ENCODE peak calls at places on chromosomes 1 and 21, in ten cellular contexts. X is kidney; M is NAMALWA; Y is Right ventricle myocardium superior; O is spleen; E is hippocampal formation; Z is MCF 10A; D is caudate nucleus; J is stimulated activated naive B cell treated with anti-CD40 and anti-IgM and Interleukin-4, amounts not matched to agents 10 μg/mL and 1 μg/mL and 100 μg/mL, for 72 hours; G is tibial nerve. H is an unnamed sample.
A peak's percentile ranks its signal among the peaks of the same experiment; 100 is the strongest.

GRCh38 chr21:36104306-36105300 is 30.3 kb upstream of the CBR3 start:
- DNase-seq in X (peak; percentile 86), M (no peak), Y (peak; percentile 60), O (peak; percentile 79), E (peak; percentile 59), Z (peak; percentile 40), D (peak; percentile 48), J (peak; percentile 26), G (peak; percentile 33), H (peak; percentile 21)

GRCh38 chr1:234871710-234872262 is 256.9 kb downstream of the TOMM20 start:
- DNase-seq in X (no peak), M (no peak), Y (no peak), O (no peak), E (no peak), Z (no peak), D (no peak), J (no peak), G (no peak), H (no peak)

GRCh38 chr1:8347635-8348034 is 29.7 kb downstream of the SLC45A1 start:
- DNase-seq in X (no peak), M (no peak), Y (no peak), O (no peak), E (no peak), Z (peak; percentile 58), D (no peak), J (no peak), G (no peak), H (no peak)

GRCh38 chr1:51482881-51483280 is 36.2 kb downstream of the EPS15 start:
- DNase-seq in X (no peak), M (no peak), Y (no peak), O (no peak), E (no peak), Z (no peak), D (no peak), J (no peak), G (no peak), H (no peak)

GRCh38 chr1:171935664-171936063 is 94.4 kb downstream of the DNM3 start:
- DNase-seq in X (no peak), M (no peak), Y (no peak), O (no peak), E (no peak), Z (no peak), D (no peak), J (no peak), G (no peak), H (no peak)

GRCh38 chr1:201517631-201518030 is 10.7 kb upstream of the CSRP1 start:
- DNase-seq in X (no peak), M (no peak), Y (no peak), O (no peak), E (no peak), Z (no peak), D (no peak), J (no peak), G (no peak), H (no peak)

GRCh38 chr1:64309468-64309867 is 106.0 kb downstream of the UBE2U start:
- DNase-seq in X (no peak), M (no peak), Y (no peak), O (no peak), E (peak; percentile 66), Z (no peak), D (peak; percentile 26), J (no peak), G (no peak), H (peak; percentile 9)

GRCh38 chr1:54167422-54168139 is 14.8 kb upstream of the CDCP2 start:
- DNase-seq in X (peak; percentile 51), M (no peak), Y (no peak), O (peak; percentile 54), E (no peak), Z (peak; percentile 80), D (no peak), J (no peak), G (no peak), H (no peak)

GRCh38 chr1:115282825-115283224 is 55.2 kb downstream of the NGF start:
- DNase-seq in X (peak; percentile 94), M (no peak), Y (peak; percentile 89), O (no peak), E (no peak), Z (no peak), D (no peak), J (no peak), G (peak; percentile 74), H (peak; percentile 1)

GRCh38 chr1:16967095-16967567 is 13.3 kb downstream of the MFAP2 start:
- DNase-seq in X (no peak), M (no peak), Y (peak; percentile 71), O (no peak), E (no peak), Z (peak; percentile 57), D (no peak), J (no peak), G (no peak), H (no peak)

GRCh38 chr21:35843911-35844667 is 216.2 kb downstream of the SETD4 start:
- DNase-seq in X (no peak), M (no peak), Y (no peak), O (no peak), E (no peak), Z (peak; percentile 34), D (no peak), J (no peak), G (no peak), H (no peak)

GRCh38 chr1:234170622-234171021 is 202.6 kb upstream of the COA6 start:
- DNase-seq in X (no peak), M (no peak), Y (no peak), O (no peak), E (no peak), Z (no peak), D (no peak), J (no peak), G (no peak), H (no peak)

GRCh38 chr1:99657213-99658030 is 11.5 kb downstream of the PALMD start:
- DNase-seq in X (no peak), M (no peak), Y (no peak), O (no peak), E (no peak), Z (no peak), D (no peak), J (no peak), G (no peak), H (no peak)

GRCh38 chr1:147919881-147920280 is 8.3 kb upstream of the GPR89B start:
- DNase-seq in X (no peak), M (no peak), Y (no peak), O (no peak), E (no peak), Z (no peak), D (no peak), J (no peak), G (no peak), H (no peak)

H was measured in occipital lobe.